ENCODE peak calls at places on chromosomes 5 and 9, in seven cellular contexts. F is HepG2; P is CD8-positive, alpha-beta T cell; I is testis; V is breast epithelium; S is kidney; O is BE2C. A is an unnamed sample. For H3K36me3 and H3K9me3, the result is how much of the 10 kb centered on the place peaks cover.

GRCh38 chr5:57111993-57112392 is 61.9 kb upstream of the GPBP1 start:
- DNase-seq in F (peak), P (no peak), I (no peak), V (no peak), S (no peak), O (no peak), A (peak)

GRCh38 chr5:131532016-131532640 is 102.9 kb downstream of the RAPGEF6 start:
- DNase-seq in F (no peak), P (no peak), I (no peak), V (no peak), S (no peak), O (peak), A (no peak)

GRCh38 chr9:33375238-33375840 is 27.0 kb downstream of the AQP7 start:
- DNase-seq in F (no peak), P (no peak), I (peak), V (no peak), S (no peak), O (no peak), A (no peak)

GRCh38 chr5:145429170-145429569 is 406.0 kb downstream of the PRELID2 start:
- DNase-seq in F (no peak), P (no peak), I (no peak), V (no peak), S (no peak), O (no peak), A (no peak)

GRCh38 chr5:88889165-88890069 is 6.4 kb upstream of the MEF2C start:
- DNase-seq in F (no peak), P (no peak), I (peak), V (peak), S (peak), O (no peak), A (no peak)

GRCh38 chr5:139416651-139417050 is 12.8 kb upstream of the SPATA24 start:
- DNase-seq in F (no peak), P (no peak), I (no peak), V (no peak), S (no peak), O (no peak), A (no peak)

GRCh38 chr5:75654693-75655315 is 43.6 kb downstream of the ANKDD1B start:
- DNase-seq in F (no peak), P (no peak), I (no peak), V (no peak), S (no peak), O (no peak), A (no peak)

GRCh38 chr5:116088062-116088461 is 3.2 kb downstream of the COMMD10 start:
- DNase-seq in F (no peak), P (no peak), I (no peak), V (no peak), S (no peak), O (no peak), A (no peak)

GRCh38 chr5:175235251-175235963 is 208.6 kb downstream of the DRD1 start:
- DNase-seq in F (no peak), P (no peak), I (no peak), V (no peak), S (no peak), O (no peak), A (no peak)

GRCh38 chr5:87729786-87730185 is 317.1 kb upstream of the CCNH start:
- DNase-seq in F (no peak), P (no peak), I (no peak), V (no peak), S (no peak), O (no peak), A (no peak)

GRCh38 chr9:33159760-33160127 is 7.4 kb downstream of the B4GALT1 start:
- DNase-seq in F (no peak), P (peak), I (peak), V (peak), S (no peak), O (peak), A (no peak)

GRCh38 chr5:180330270-180330648 is 22.9 kb downstream of the GFPT2 start:
- DNase-seq in F (no peak), P (no peak), I (no peak), V (no peak), S (no peak), O (no peak), A (no peak)

GRCh38 chr9:4235951-4236804 is 63.7 kb downstream of the GLIS3 start:
- DNase-seq in F (peak), P (no peak), I (no peak), V (no peak), S (no peak), O (no peak), A (no peak)

GRCh38 chr5:102832445-102832844 is 77.3 kb downstream of the PAM start:
- DNase-seq in F (no peak), P (no peak), I (no peak), V (no peak), S (no peak), O (no peak), A (no peak)

GRCh38 chr5:102833146-102833545 is 78.0 kb downstream of the PAM start:
- DNase-seq in F (no peak), P (no peak), I (no peak), V (no peak), S (no peak), O (no peak), A (no peak)

GRCh38 chr5:102834438-102834964 is 79.4 kb downstream of the PAM start:
- DNase-seq in F (no peak), P (no peak), I (no peak), V (no peak), S (no peak), O (no peak), A (no peak)

GRCh38 chr5:102826629-102827028 is 71.5 kb downstream of the PAM start:
- DNase-seq in F (no peak), P (no peak), I (no peak), V (no peak), S (no peak), O (no peak), A (no peak)

DNA sequence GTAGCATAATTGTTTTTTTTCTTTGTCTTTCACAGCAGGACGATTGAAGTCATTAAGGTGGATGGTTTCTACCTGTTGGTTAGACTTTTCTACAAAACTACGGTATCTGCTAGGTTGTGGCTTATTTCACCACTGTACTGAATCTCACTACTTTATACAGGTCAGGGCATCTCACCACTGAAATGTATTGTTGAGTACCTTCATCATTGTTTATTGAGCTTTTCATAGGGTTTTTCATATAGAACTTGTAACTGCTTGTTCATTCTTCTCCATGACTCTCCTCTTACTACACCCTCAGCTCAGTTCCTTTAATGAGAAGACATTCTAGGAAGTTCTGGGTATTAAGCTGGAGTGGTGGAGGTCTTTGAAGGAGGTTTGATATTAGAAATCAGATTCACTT is 75.1 kb downstream of the PAM start:
- DNase-seq in F (no peak), P (no peak), I (no peak), V (no peak), S (no peak), O (no peak), A (no peak)
- TF ChIP-seq CTCF in F (no peak), P (no peak), I (no peak), V (no peak), S (no peak), O (no peak), A (no peak)

DNA sequence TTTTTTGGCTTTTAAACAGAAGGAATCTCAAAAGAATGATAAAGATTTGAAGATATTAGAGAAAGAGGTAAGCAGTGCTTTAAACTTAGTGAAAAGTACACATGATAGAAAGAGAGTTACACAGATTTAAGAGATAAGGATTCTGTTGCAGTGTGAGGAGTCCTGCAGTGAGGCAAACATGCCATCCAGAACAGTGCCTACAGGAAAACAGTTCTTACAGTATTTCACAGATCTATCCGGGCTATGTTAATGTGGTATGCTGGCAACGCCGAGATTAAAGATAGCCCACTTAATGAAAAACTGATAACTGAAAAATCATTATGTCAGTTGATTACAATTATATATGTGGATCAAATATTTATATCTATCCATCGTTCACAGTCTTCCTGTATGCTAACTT is 7.2 kb downstream of the HMMR start:
- DNase-seq in F (no peak), P (no peak), I (no peak), V (no peak), S (no peak), O (no peak), A (no peak)
- H3K36me3 ChIP-seq in F (under half), P (under half), I (under half), V (under half), S (under half), O (under half), A (under half)

GRCh38 chr9:134748637-134749036 is 107.0 kb downstream of the COL5A1 start:
- DNase-seq in F (no peak), P (no peak), I (no peak), V (no peak), S (no peak), O (no peak), A (no peak)
- H3K9me3 ChIP-seq in F (under half), P (under half), I (under half), V (under half), S (under half), O (under half), A (under half)

GRCh38 chr5:10333154-10334006 is 20.1 kb upstream of the MARCHF6 start:
- DNase-seq in F (no peak), P (no peak), I (peak), V (no peak), S (peak), O (no peak), A (no peak)
- TF ChIP-seq CTCF in F (no peak), P (no peak), I (no peak), V (no peak), S (no peak), O (no peak), A (no peak)

GRCh38 chr9:88420227-88420626 is 32.0 kb downstream of the SPIN1 start:
- DNase-seq in F (no peak), P (no peak), I (no peak), V (no peak), S (no peak), O (no peak), A (no peak)
- H3K36me3 ChIP-seq in F (under half), P (under half), I (under half), V (under half), S (under half), O (under half), A (under half)

GRCh38 chr5:141371572-141372475 is 1.8 kb downstream of the PCDHGB3 start:
- DNase-seq in F (no peak), P (no peak), I (no peak), V (no peak), S (no peak), O (no peak), A (no peak)

GRCh38 chr5:141369994-141370848 is at the start of gene PCDHGB3:
- DNase-seq in F (no peak), P (no peak), I (no peak), V (no peak), S (no peak), O (no peak), A (no peak)

GRCh38 chr5:141373673-141374317 is at the start of gene PCDHGA6:
- DNase-seq in F (no peak), P (no peak), I (no peak), V (no peak), S (no peak), O (no peak), A (no peak)

GRCh38 chr5:141374627-141375026 is 936 bp downstream of the PCDHGA6 start:
- DNase-seq in F (no peak), P (no peak), I (no peak), V (no peak), S (no peak), O (no peak), A (no peak)
- H3K9me3 ChIP-seq in F (half or more), P (under half), I (under half), V (half or more), S (under half), O (under half), A (under half)

A was measured in Caco-2.